ENCODE peak calls at places on chromosome 18, in seven cellular contexts. M is NCI-H1417; I is GM04503; K is T follicular helper cell; Q is CD4-positive, CD25-positive, alpha-beta regulatory T cell; C is endothelial cell of umbilical vein; R is endothelial cell. U is an unnamed sample.

GRCh38 chr18:76346490-76347130 is 148.4 kb downstream of the ZNF516 start:
- DNase-seq in Q (no peak), I (no peak), K (no peak), M (no peak), R (no peak), C (no peak), U (no peak)

GRCh38 chr18:72700961-72701710 is 157.0 kb upstream of the CBLN2 start:
- DNase-seq in Q (no peak), M (peak; percentile 76), K (no peak), C (no peak), R (no peak), I (no peak), U (peak; percentile 46)

GRCh38 chr18:13454363-13455150 is 236.0 kb downstream of the LDLRAD4 start:
- DNase-seq in R (no peak), Q (no peak), C (no peak), K (no peak), I (no peak), M (peak; percentile 58), U (no peak)

GRCh38 chr18:9806905-9807304 is 78.9 kb upstream of the TXNDC2 start:
- DNase-seq in M (no peak), K (no peak), I (no peak), C (no peak), R (no peak), Q (no peak), U (no peak)

GRCh38 chr18:44458777-44459176 is 221.9 kb upstream of the SETBP1 start:
- DNase-seq in I (peak; percentile 63), C (peak; percentile 40), K (no peak), Q (no peak), R (no peak), M (no peak), U (no peak)

GRCh38 chr18:79517322-79517721 is 121.6 kb downstream of the NFATC1 start:
- DNase-seq in C (no peak), K (no peak), M (no peak), I (no peak), Q (peak; percentile 67), R (peak; percentile 27), U (no peak)

GRCh38 chr18:76443519-76444435 is 51.3 kb downstream of the ZNF516 start:
- DNase-seq in C (no peak), M (no peak), K (no peak), R (no peak), Q (no peak), I (no peak), U (no peak)

GRCh38 chr18:61736168-61736567 is 156.6 kb downstream of the RNF152 start:
- DNase-seq in K (no peak), Q (no peak), C (no peak), I (no peak), M (peak; percentile 77), R (no peak), U (no peak)

GRCh38 chr18:33918571-33918970 is 306.1 kb downstream of the NOL4 start:
- DNase-seq in I (no peak), R (no peak), Q (no peak), M (no peak), C (no peak), K (no peak), U (no peak)

GRCh38 chr18:8627107-8627472 is 17.9 kb downstream of the RAB12 start:
- DNase-seq in M (no peak), K (no peak), R (no peak), Q (no peak), I (no peak), C (no peak), U (no peak)

GRCh38 chr18:78984941-78985784 is 5.5 kb downstream of the SALL3 start:
- DNase-seq in C (no peak), Q (peak; percentile 44), M (peak; percentile 97), K (no peak), I (no peak), R (peak; percentile 45), U (peak; percentile 82)